ENCODE peak calls at places on chromosomes 4 and X, in five cellular contexts. C is GM12878, Z is fibroblast of lung, T is EL, F is NCI-H1417. N is an unnamed sample.

GRCh38 chr4:102344520-102344954 is 745 bp downstream of the SLC39A8 start:
- DNase-seq in F (peak; percentile 83), T (peak; percentile 51), C (no peak), Z (peak; percentile 69), N (no peak)

GRCh38 chr4:12926189-12927066 is 557.7 kb downstream of the RAB28 start:
- DNase-seq in C (peak; percentile 11), F (peak; percentile 92), Z (no peak), T (no peak), N (no peak)

GRCh38 chrX:39605183-39605582 is 492.6 kb downstream of the BCOR start:
- DNase-seq in C (no peak), T (peak; percentile 0), Z (no peak), F (peak; percentile 48), N (no peak)

GRCh38 chrX:148940411-148940996 is 440.1 kb downstream of the AFF2 start:
- DNase-seq in T (no peak), F (no peak), Z (peak; percentile 37), C (no peak), N (no peak)

GRCh38 chr4:26753187-26753586 is 107.5 kb upstream of the STIM2 start:
- DNase-seq in C (no peak), T (no peak), F (no peak), Z (no peak), N (no peak)

GRCh38 chr4:114613579-114613978 is 15.0 kb downstream of the UGT8 start:
- DNase-seq in Z (no peak), F (peak; percentile 49), T (no peak), C (no peak), N (no peak)

GRCh38 chr4:136307765-136308164 is 1224.5 kb downstream of the PCDH18 start:
- DNase-seq in Z (no peak), F (no peak), T (no peak), C (no peak), N (no peak)

GRCh38 chr4:185144601-185145240 is 1.7 kb downstream of the SLC25A4 start:
- DNase-seq in T (no peak), F (no peak), Z (no peak), C (no peak), N (no peak)

GRCh38 chr4:3334316-3334715 is 41.5 kb downstream of the RGS12 start:
- DNase-seq in C (no peak), Z (no peak), F (no peak), T (no peak), N (no peak)

GRCh38 chrX:23616361-23616760 is 50.9 kb upstream of the PRDX4 start:
- DNase-seq in T (peak; percentile 8), C (no peak), F (peak; percentile 59), Z (peak; percentile 17), N (no peak)

GRCh38 chrX:9471571-9471985 is 6.7 kb downstream of the TBL1X start:
- DNase-seq in Z (peak; percentile 11), C (no peak), T (peak; percentile 5), F (no peak), N (no peak)

GRCh38 chrX:50838820-50839600 is 25.0 kb upstream of the SHROOM4 start:
- DNase-seq in C (no peak), Z (peak; percentile 82), T (no peak), F (no peak), N (no peak)

GRCh38 chr4:101761405-101761804 is 29.1 kb upstream of the BANK1 start:
- DNase-seq in Z (no peak), T (no peak), C (no peak), F (no peak), N (no peak)

GRCh38 chr4:16579866-16580265 is 318.6 kb downstream of the LDB2 start:
- DNase-seq in F (no peak), T (peak; percentile 43), C (no peak), Z (peak; percentile 82), N (no peak)

GRCh38 chr4:20271954-20272353 is 20.2 kb downstream of the SLIT2 start:
- DNase-seq in C (no peak), T (no peak), F (peak; percentile 62), Z (no peak), N (no peak)

GRCh38 chrX:85052636-85053343 is 49.1 kb downstream of the APOOL start:
- DNase-seq in T (peak; percentile 76), F (peak; percentile 26), Z (peak; percentile 85), C (no peak), N (no peak)

GRCh38 chr4:55819634-55820033 is at the start of gene EXOC1L:
- DNase-seq in Z (peak; percentile 15), T (peak; percentile 5), F (no peak), C (no peak), N (no peak)

GRCh38 chrX:153494061-153494460 is 719 bp upstream of the BGN start:
- DNase-seq in T (peak; percentile 34), F (no peak), Z (peak; percentile 26), C (no peak), N (no peak)

GRCh38 chr4:169253904-169254303 is 16.9 kb downstream of the SH3RF1 start:
- DNase-seq in C (no peak), F (no peak), T (peak; percentile 87), Z (peak; percentile 100), N (no peak)

GRCh38 chrX:117743469-117744251 is 372.9 kb downstream of the KLHL13 start:
- DNase-seq in T (no peak), C (no peak), F (peak; percentile 27), Z (no peak), N (no peak)

GRCh38 chrX:35890699-35891098 is 28.8 kb upstream of the CFAP47 start:
- DNase-seq in C (no peak), Z (peak; percentile 1), T (peak; percentile 13), F (peak; percentile 90), N (no peak)

GRCh38 chrX:128973033-128973432 is 550.3 kb downstream of the SMARCA1 start:
- DNase-seq in F (no peak), Z (no peak), T (no peak), C (no peak), N (no peak)

GRCh38 chr4:83153312-83153915 is 38.9 kb upstream of the PLAC8 start:
- DNase-seq in T (no peak), Z (no peak), F (no peak), C (no peak), N (no peak)

GRCh38 chr4:73988096-73988495 is at the start of gene PPBP:
- DNase-seq in Z (no peak), T (no peak), C (no peak), F (no peak), N (no peak)

GRCh38 chr4:153530284-153530995 is 64.3 kb downstream of the TMEM131L start:
- DNase-seq in T (no peak), Z (no peak), C (no peak), F (no peak), N (no peak)

GRCh38 chrX:96407501-96407900 is 277.1 kb upstream of the DIAPH2 start:
- DNase-seq in Z (peak; percentile 56), F (no peak), C (no peak), T (peak; percentile 55), N (no peak)

GRCh38 chrX:132270699-132271098 is 51.5 kb upstream of the RAP2C start:
- DNase-seq in T (peak; percentile 5), C (no peak), Z (peak; percentile 80), F (peak; percentile 34), N (no peak)

GRCh38 chr4:20723019-20723418 is 22.8 kb downstream of the PACRGL start:
- DNase-seq in T (peak; percentile 31), F (no peak), Z (peak; percentile 6), C (no peak), N (no peak)

GRCh38 chr4:2066571-2067445 is 7.7 kb downstream of the NAT8L start:
- DNase-seq in T (no peak), F (no peak), C (no peak), Z (no peak), N (no peak)

GRCh38 chr4:80322716-80323115 is 12.8 kb upstream of the CFAP299 start:
- DNase-seq in F (peak; percentile 53), C (no peak), T (peak; percentile 62), Z (peak; percentile 67), N (no peak)